ENCODE peak calls at places on chromosomes 3 and 15, in five cellular contexts. One of them, this sample, is unnamed.

GRCh38 chr3:136937886-136938285 is 19.9 kb upstream of the IL20RB start:
- DNase-seq in WTC11: no peak
- DNase-seq in GM23338: no peak
- DNase-seq in GM12878: no peak
- DNase-seq in HepG2: no peak
- DNase-seq in this sample: no peak

GRCh38 chr3:81336470-81336869 is 425.0 kb downstream of the GBE1 start:
- DNase-seq in HepG2: no peak
- DNase-seq in WTC11: no peak
- DNase-seq in GM23338: no peak
- DNase-seq in GM12878: no peak
- DNase-seq in this sample: no peak

GRCh38 chr3:39990532-39990931 is 181.1 kb downstream of the MYRIP start:
- DNase-seq in GM23338: peak; percentile 83
- DNase-seq in WTC11: peak; percentile 50
- DNase-seq in HepG2: peak; percentile 70
- DNase-seq in GM12878: peak; percentile 5
- DNase-seq in this sample: peak; percentile 73

GRCh38 chr3:43231276-43232000 is 54.9 kb upstream of the SNRK start:
- DNase-seq in WTC11: no peak
- DNase-seq in GM23338: no peak
- DNase-seq in GM12878: no peak
- DNase-seq in HepG2: no peak
- DNase-seq in this sample: no peak

GRCh38 chr3:57173687-57174086 is 8.5 kb upstream of the IL17RD start:
- DNase-seq in GM12878: no peak
- DNase-seq in GM23338: no peak
- DNase-seq in HepG2: no peak
- DNase-seq in WTC11: no peak
- DNase-seq in this sample: no peak

GRCh38 chr15:83436513-83437158 is 10.5 kb upstream of the SH3GL3 start:
- DNase-seq in GM12878: no peak
- DNase-seq in WTC11: no peak
- DNase-seq in HepG2: peak; percentile 7
- DNase-seq in GM23338: peak; percentile 81
- DNase-seq in this sample: peak; percentile 22

GRCh38 chr3:65846936-65847335 is 191.8 kb downstream of the MAGI1 start:
- DNase-seq in HepG2: no peak
- DNase-seq in GM23338: no peak
- DNase-seq in GM12878: no peak
- DNase-seq in WTC11: no peak
- DNase-seq in this sample: no peak

GRCh38 chr3:36648241-36649034 is 115.9 kb downstream of the DCLK3 start:
- DNase-seq in WTC11: no peak
- DNase-seq in GM23338: no peak
- DNase-seq in GM12878: peak; percentile 7
- DNase-seq in HepG2: no peak
- DNase-seq in this sample: no peak

GRCh38 chr3:56042326-56042951 is 425.8 kb downstream of the ERC2 start:
- DNase-seq in GM23338: peak; percentile 78
- DNase-seq in HepG2: peak; percentile 5
- DNase-seq in WTC11: no peak
- DNase-seq in GM12878: no peak
- DNase-seq in this sample: peak; percentile 5

GRCh38 chr3:65334045-65334665 is 646.4 kb upstream of the ADAMTS9 start:
- DNase-seq in HepG2: no peak
- DNase-seq in GM23338: peak; percentile 60
- DNase-seq in WTC11: peak; percentile 50
- DNase-seq in GM12878: no peak
- DNase-seq in this sample: peak; percentile 1

GRCh38 chr3:24678441-24678865 is 183.8 kb upstream of the THRB start:
- DNase-seq in GM12878: no peak
- DNase-seq in GM23338: no peak
- DNase-seq in WTC11: no peak
- DNase-seq in HepG2: no peak
- DNase-seq in this sample: no peak

GRCh38 chr3:193870376-193871092 is 265.4 kb upstream of the HES1 start:
- DNase-seq in HepG2: no peak
- DNase-seq in GM23338: peak; percentile 20
- DNase-seq in WTC11: no peak
- DNase-seq in GM12878: no peak
- DNase-seq in this sample: no peak

GRCh38 chr3:179324270-179324754 is 1.5 kb downstream of the ZNF639 start:
- DNase-seq in HepG2: no peak
- DNase-seq in GM12878: no peak
- DNase-seq in WTC11: no peak
- DNase-seq in GM23338: no peak
- DNase-seq in this sample: peak; percentile 27

DNA sequence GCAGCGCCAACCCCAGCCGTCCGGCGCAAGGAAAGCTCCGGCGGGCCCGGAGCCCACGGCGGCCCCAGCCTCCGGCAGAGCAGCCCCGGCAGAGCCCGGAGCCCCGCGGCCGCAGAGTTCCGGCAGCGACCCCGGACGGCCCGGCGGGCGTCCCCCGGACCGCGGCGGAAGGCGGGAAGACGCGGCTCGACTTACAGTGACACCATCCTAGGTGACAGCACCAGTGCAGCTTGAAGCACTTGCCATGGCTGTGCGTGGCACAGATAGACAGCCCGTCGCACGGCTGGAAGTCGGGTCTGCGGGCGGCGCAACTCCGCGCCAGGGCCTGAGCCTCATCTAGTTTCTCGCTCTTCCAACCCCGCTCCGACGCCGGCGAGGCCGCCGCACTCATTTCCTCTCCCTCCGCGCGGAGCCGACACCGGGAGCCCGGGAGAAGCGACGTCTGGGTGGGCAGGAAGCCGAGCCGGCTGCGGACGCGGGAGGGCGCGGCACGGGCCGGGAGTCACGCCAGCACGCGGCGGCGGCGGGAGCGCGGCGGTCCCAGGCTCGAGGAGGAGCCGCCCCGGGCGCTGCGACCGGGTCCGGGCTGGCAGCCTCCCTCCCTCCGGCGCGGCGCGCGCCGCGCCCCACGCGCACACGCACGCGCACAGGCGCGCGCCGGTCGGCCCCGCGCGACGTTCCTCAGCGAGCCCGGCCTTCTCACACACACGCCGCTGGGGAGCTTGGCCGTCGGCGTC is at the start of gene C3orf70:
- DNase-seq in HepG2: no peak
- DNase-seq in GM12878: no peak
- DNase-seq in WTC11: peak; percentile 55
- DNase-seq in GM23338: peak; percentile 73
- DNase-seq in this sample: peak; percentile 74
- TF ChIP-seq CREB1 in HepG2: no peak
- TF ChIP-seq CREB1 in GM12878: no peak
- TF ChIP-seq CREB1 in WTC11: no peak
- TF ChIP-seq CREB1 in GM23338: no peak
- TF ChIP-seq CREB1 in this sample: no peak

DNA sequence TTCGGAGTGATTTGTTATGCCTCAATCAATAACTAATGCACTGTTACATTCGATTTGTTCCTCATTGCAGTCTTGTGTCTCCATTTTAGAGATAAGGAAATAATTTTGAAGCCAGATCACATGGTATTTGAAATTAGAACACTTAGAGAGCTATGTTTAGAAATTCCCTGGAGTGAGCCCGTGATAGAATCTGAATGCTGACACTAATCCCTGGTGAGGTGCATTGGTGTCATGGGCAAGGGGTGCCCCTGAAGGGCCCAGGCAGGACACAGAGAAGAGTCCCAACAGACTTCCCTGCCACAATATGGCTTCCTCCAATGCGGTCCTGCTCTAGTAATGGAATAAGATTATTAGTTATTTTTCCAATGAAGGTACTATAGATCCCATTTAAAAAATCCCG is 223.0 kb downstream of the NR2F2 start:
- DNase-seq in GM23338: no peak
- DNase-seq in WTC11: no peak
- DNase-seq in HepG2: no peak
- DNase-seq in GM12878: no peak
- DNase-seq in this sample: no peak
- TF ChIP-seq CREB1 in GM23338: no peak
- TF ChIP-seq CREB1 in WTC11: no peak
- TF ChIP-seq CREB1 in HepG2: no peak
- TF ChIP-seq CREB1 in GM12878: no peak
- TF ChIP-seq CREB1 in this sample: no peak

GRCh38 chr3:162285252-162285651 is 788.6 kb downstream of the OTOL1 start:
- DNase-seq in GM23338: no peak
- DNase-seq in GM12878: no peak
- DNase-seq in WTC11: no peak
- DNase-seq in HepG2: no peak
- DNase-seq in this sample: no peak
- TF ChIP-seq CREB1 in GM23338: no peak
- TF ChIP-seq CREB1 in GM12878: no peak
- TF ChIP-seq CREB1 in WTC11: no peak
- TF ChIP-seq CREB1 in HepG2: no peak
- TF ChIP-seq CREB1 in this sample: no peak

DNA sequence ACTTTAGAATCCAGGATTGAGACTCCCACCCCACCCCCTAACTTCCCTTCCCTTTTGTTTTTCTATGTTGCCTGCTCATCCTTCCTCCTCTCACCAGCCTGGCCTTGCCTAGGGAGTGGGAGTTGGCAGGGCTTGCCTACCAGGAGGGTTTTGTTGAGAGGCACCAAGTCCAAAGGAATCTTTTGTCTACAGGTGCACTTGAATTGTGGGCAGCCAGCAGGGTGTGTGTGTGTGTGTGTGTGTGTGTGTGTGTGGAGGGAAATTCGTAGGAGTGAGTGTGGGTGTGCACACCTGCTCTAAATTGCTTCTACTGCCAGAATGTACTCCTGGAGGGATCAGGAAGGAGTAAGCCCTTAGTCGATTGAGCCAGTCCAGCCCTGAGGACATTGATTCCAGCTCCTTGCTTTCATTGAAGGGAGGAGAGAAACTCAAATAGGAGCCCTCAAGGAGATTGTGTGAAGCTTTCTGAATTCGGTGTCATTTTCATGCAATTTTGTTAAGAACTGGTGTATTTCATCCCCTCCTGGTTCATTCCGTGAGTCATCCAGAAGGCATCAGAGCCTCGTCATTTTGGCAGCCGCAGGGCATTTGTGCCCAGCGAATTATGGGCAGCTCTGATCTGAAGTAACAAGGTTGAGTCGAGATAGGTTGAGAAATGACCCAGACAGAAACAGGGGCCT is 112.1 kb downstream of the SLCO3A1 start:
- DNase-seq in GM12878: no peak
- DNase-seq in GM23338: no peak
- DNase-seq in HepG2: no peak
- DNase-seq in WTC11: no peak
- DNase-seq in this sample: no peak
- TF ChIP-seq CREB1 in GM12878: no peak
- TF ChIP-seq CREB1 in GM23338: no peak
- TF ChIP-seq CREB1 in HepG2: no peak
- TF ChIP-seq CREB1 in WTC11: no peak
- TF ChIP-seq CREB1 in this sample: no peak

GRCh38 chr3:10004960-10005564 is 18.4 kb upstream of the EMC3 start:
- DNase-seq in WTC11: no peak
- DNase-seq in HepG2: peak; percentile 87
- DNase-seq in GM23338: no peak
- DNase-seq in GM12878: no peak
- DNase-seq in this sample: no peak

GRCh38 chr3:10002951-10003350 is 16.3 kb upstream of the EMC3 start:
- DNase-seq in HepG2: no peak
- DNase-seq in WTC11: no peak
- DNase-seq in GM23338: no peak
- DNase-seq in GM12878: no peak
- DNase-seq in this sample: no peak

GRCh38 chr3:10006048-10006761 is 19.6 kb upstream of the EMC3 start:
- DNase-seq in HepG2: peak; percentile 43
- DNase-seq in WTC11: no peak
- DNase-seq in GM23338: no peak
- DNase-seq in GM12878: no peak
- DNase-seq in this sample: no peak

GRCh38 chr3:10006762-10007090 is 19.5 kb upstream of the FANCD2 start:
- DNase-seq in GM23338: no peak
- DNase-seq in GM12878: no peak
- DNase-seq in WTC11: no peak
- DNase-seq in HepG2: no peak
- DNase-seq in this sample: no peak

DNA sequence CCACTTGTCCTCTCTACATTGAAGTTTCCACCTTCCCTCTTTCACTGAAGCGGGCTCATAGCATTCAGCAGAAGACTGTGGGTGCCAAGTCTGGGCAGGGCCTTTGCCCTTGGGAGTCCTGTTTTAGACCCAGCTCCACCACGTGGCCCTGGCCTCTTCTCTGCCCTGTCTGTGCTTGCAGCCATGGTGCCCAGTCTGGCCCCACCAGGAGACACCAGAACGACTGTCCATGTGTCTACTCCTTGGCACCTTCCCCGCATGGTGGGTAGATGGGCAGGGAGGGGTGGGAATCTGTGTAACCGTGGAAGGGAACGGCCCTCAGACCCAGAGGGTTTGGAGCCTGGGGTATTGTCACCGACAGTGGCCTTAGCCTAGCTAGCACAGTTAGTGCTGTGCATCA is 17.9 kb upstream of the EMC3 start:
- DNase-seq in GM23338: no peak
- DNase-seq in WTC11: no peak
- DNase-seq in GM12878: no peak
- DNase-seq in HepG2: no peak
- DNase-seq in this sample: no peak
- TF ChIP-seq CREB1 in GM23338: no peak
- TF ChIP-seq CREB1 in WTC11: no peak
- TF ChIP-seq CREB1 in GM12878: no peak
- TF ChIP-seq CREB1 in HepG2: no peak
- TF ChIP-seq CREB1 in this sample: no peak

DNA sequence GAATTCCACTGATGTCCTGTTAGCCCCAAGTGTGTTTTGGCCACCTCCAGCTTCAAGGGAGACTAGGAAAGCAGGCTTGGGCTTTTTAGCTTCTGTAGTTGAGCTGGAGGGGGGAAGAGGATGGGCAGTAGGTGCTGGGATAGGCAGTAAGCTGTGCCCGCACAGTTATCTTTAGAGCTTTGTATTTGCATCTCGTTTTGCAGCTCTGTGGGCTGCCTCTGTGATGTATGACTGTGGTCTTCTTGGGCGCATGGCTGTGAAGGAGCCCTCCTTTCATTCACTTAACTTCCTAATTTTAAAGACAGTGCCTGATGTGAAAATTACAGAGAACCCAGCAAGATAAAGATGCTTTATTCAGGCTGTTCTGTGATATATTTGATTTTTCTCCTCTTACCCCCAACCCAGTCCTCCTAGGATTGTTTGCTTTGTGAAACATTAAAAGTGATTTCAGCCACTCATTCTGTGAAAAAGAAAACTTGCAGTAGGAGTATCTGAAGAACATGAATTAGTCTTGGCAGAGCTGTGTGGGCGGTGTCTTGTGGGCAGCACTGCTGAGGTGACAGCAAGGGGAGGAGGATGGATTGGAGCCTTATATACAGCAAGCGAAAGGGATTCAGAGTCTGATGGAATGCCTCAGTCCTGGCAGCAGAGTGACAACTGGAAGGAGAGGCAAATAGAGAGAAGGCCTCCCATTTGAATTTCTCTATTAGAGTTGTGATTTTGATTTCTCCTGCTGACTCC is 74.3 kb downstream of the LARS2 start:
- DNase-seq in WTC11: no peak
- DNase-seq in GM12878: no peak
- DNase-seq in HepG2: no peak
- DNase-seq in GM23338: no peak
- DNase-seq in this sample: no peak
- TF ChIP-seq CREB1 in WTC11: no peak
- TF ChIP-seq CREB1 in GM12878: no peak
- TF ChIP-seq CREB1 in HepG2: no peak
- TF ChIP-seq CREB1 in GM23338: no peak
- TF ChIP-seq CREB1 in this sample: no peak